ENCODE peak calls at places on chromosome 13, in four cellular contexts. One of them, this sample, is unnamed.

GRCh38 chr13:50909605-50910482 is at the start of gene RNASEH2B:
- DNase-seq in left ventricle myocardium inferior: peak
- DNase-seq in mucosa of descending colon: peak
- DNase-seq in astrocyte: peak
- DNase-seq in this sample: peak

GRCh38 chr13:105466376-105466775 is 1069.1 kb downstream of the EFNB2 start:
- DNase-seq in mucosa of descending colon: no peak
- DNase-seq in left ventricle myocardium inferior: no peak
- DNase-seq in astrocyte: no peak
- DNase-seq in this sample: no peak

GRCh38 chr13:111007209-111007608 is 92.3 kb upstream of the ANKRD10 start:
- DNase-seq in left ventricle myocardium inferior: no peak
- DNase-seq in astrocyte: no peak
- DNase-seq in mucosa of descending colon: no peak
- DNase-seq in this sample: no peak

GRCh38 chr13:50796463-50796862 is 47.0 kb downstream of the DLEU7 start:
- DNase-seq in mucosa of descending colon: no peak
- DNase-seq in left ventricle myocardium inferior: no peak
- DNase-seq in astrocyte: no peak
- DNase-seq in this sample: no peak

GRCh38 chr13:33509642-33510229 is 224.2 kb upstream of the STARD13 start:
- DNase-seq in astrocyte: peak
- DNase-seq in left ventricle myocardium inferior: peak
- DNase-seq in mucosa of descending colon: no peak
- DNase-seq in this sample: no peak

GRCh38 chr13:43303040-43303729 is 279.8 kb downstream of the DNAJC15 start:
- DNase-seq in astrocyte: peak
- DNase-seq in mucosa of descending colon: peak
- DNase-seq in left ventricle myocardium inferior: peak
- DNase-seq in this sample: peak

GRCh38 chr13:113607056-113607455 is 22.5 kb downstream of the TFDP1 start:
- DNase-seq in mucosa of descending colon: no peak
- DNase-seq in astrocyte: no peak
- DNase-seq in left ventricle myocardium inferior: no peak
- DNase-seq in this sample: no peak

GRCh38 chr13:90545070-90545840 is 802.2 kb upstream of the MIR17HG start:
- DNase-seq in mucosa of descending colon: no peak
- DNase-seq in left ventricle myocardium inferior: no peak
- DNase-seq in astrocyte: no peak
- DNase-seq in this sample: peak

GRCh38 chr13:73440296-73440895 is 381.6 kb downstream of the KLF5 start:
- DNase-seq in mucosa of descending colon: peak
- DNase-seq in astrocyte: no peak
- DNase-seq in left ventricle myocardium inferior: no peak
- DNase-seq in this sample: peak

GRCh38 chr13:32038353-32038752 is 6.8 kb downstream of the FRY start:
- DNase-seq in mucosa of descending colon: no peak
- DNase-seq in left ventricle myocardium inferior: no peak
- DNase-seq in astrocyte: no peak
- DNase-seq in this sample: no peak

GRCh38 chr13:104900186-104900817 is 1635.2 kb downstream of the EFNB2 start:
- DNase-seq in astrocyte: no peak
- DNase-seq in mucosa of descending colon: no peak
- DNase-seq in left ventricle myocardium inferior: no peak
- DNase-seq in this sample: peak

GRCh38 chr13:73698859-73699258 is 435.3 kb downstream of the KLF12 start:
- DNase-seq in astrocyte: peak
- DNase-seq in mucosa of descending colon: no peak
- DNase-seq in left ventricle myocardium inferior: no peak
- DNase-seq in this sample: peak

GRCh38 chr13:21852043-21852442 is 181.2 kb downstream of the FGF9 start:
- DNase-seq in astrocyte: no peak
- DNase-seq in left ventricle myocardium inferior: no peak
- DNase-seq in mucosa of descending colon: no peak
- DNase-seq in this sample: no peak

GRCh38 chr13:91813255-91813654 is 414.8 kb downstream of the GPC5 start:
- DNase-seq in left ventricle myocardium inferior: peak
- DNase-seq in mucosa of descending colon: no peak
- DNase-seq in astrocyte: no peak
- DNase-seq in this sample: no peak

GRCh38 chr13:86020350-86021002 is 221.3 kb upstream of the SLITRK6 start:
- DNase-seq in astrocyte: peak
- DNase-seq in left ventricle myocardium inferior: no peak
- DNase-seq in mucosa of descending colon: peak
- DNase-seq in this sample: peak

GRCh38 chr13:114002009-114002544 is 28.2 kb upstream of the C13orf46 start:
- DNase-seq in astrocyte: no peak
- DNase-seq in left ventricle myocardium inferior: no peak
- DNase-seq in mucosa of descending colon: peak
- DNase-seq in this sample: no peak

GRCh38 chr13:37134411-37135041 is 29.1 kb upstream of the CSNK1A1L start:
- DNase-seq in astrocyte: peak
- DNase-seq in left ventricle myocardium inferior: no peak
- DNase-seq in mucosa of descending colon: no peak
- DNase-seq in this sample: peak

GRCh38 chr13:20002766-20003165 is 44.2 kb downstream of the ZMYM2 start:
- DNase-seq in astrocyte: no peak
- DNase-seq in mucosa of descending colon: no peak
- DNase-seq in left ventricle myocardium inferior: no peak
- DNase-seq in this sample: no peak

GRCh38 chr13:71522976-71523517 is 344.0 kb downstream of the DACH1 start:
- DNase-seq in left ventricle myocardium inferior: no peak
- DNase-seq in astrocyte: no peak
- DNase-seq in mucosa of descending colon: no peak
- DNase-seq in this sample: no peak

GRCh38 chr13:83753912-83754624 is 128.2 kb downstream of the SLITRK1 start:
- DNase-seq in astrocyte: peak
- DNase-seq in left ventricle myocardium inferior: no peak
- DNase-seq in mucosa of descending colon: no peak
- DNase-seq in this sample: peak

GRCh38 chr13:112831801-112832200 is 137.2 kb upstream of the MCF2L start:
- DNase-seq in left ventricle myocardium inferior: no peak
- DNase-seq in astrocyte: no peak
- DNase-seq in mucosa of descending colon: no peak
- DNase-seq in this sample: no peak

GRCh38 chr13:33366469-33367062 is 81.0 kb upstream of the STARD13 start:
- DNase-seq in astrocyte: no peak
- DNase-seq in mucosa of descending colon: no peak
- DNase-seq in left ventricle myocardium inferior: no peak
- DNase-seq in this sample: no peak

GRCh38 chr13:22110368-22110767 is 439.5 kb downstream of the FGF9 start:
- DNase-seq in mucosa of descending colon: no peak
- DNase-seq in left ventricle myocardium inferior: no peak
- DNase-seq in astrocyte: no peak
- DNase-seq in this sample: no peak

GRCh38 chr13:76937416-76937815 is 10.9 kb upstream of the ACOD1 start:
- DNase-seq in astrocyte: peak
- DNase-seq in left ventricle myocardium inferior: no peak
- DNase-seq in mucosa of descending colon: no peak
- DNase-seq in this sample: peak

GRCh38 chr13:111513766-111514611 is 193.5 kb downstream of the TEX29 start:
- DNase-seq in left ventricle myocardium inferior: no peak
- DNase-seq in mucosa of descending colon: no peak
- DNase-seq in astrocyte: no peak
- DNase-seq in this sample: no peak

GRCh38 chr13:31476753-31477152 is 262.6 kb upstream of the RXFP2 start:
- DNase-seq in left ventricle myocardium inferior: no peak
- DNase-seq in astrocyte: peak
- DNase-seq in mucosa of descending colon: no peak
- DNase-seq in this sample: peak

GRCh38 chr13:19618925-19619324 is 14.5 kb upstream of the MPHOSPH8 start:
- DNase-seq in left ventricle myocardium inferior: no peak
- DNase-seq in astrocyte: no peak
- DNase-seq in mucosa of descending colon: peak
- DNase-seq in this sample: peak

DNA sequence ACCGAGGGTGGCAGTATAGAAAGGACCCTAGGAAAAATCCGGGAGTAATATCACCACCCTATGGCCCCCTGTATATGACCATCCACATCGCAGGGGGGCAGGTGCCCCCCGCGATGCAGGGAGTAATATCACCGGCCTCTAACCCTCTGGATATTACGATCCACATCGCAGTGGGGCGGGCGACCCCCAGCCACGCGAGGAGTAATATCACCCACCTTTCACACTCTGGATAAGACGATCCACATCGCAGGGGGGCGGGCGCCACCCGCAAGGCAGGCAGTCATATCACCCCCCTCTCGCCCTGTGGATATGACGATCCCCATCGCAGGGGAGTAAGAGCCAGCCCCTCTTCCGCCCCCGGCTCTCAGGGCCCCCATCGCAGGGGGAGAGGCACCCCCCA is 76.7 kb upstream of the RUBCNL start:
- DNase-seq in left ventricle myocardium inferior: no peak
- DNase-seq in astrocyte: no peak
- DNase-seq in mucosa of descending colon: no peak
- DNase-seq in this sample: no peak
- TF ChIP-seq CTCF in left ventricle myocardium inferior: no peak
- TF ChIP-seq CTCF in astrocyte: no peak
- TF ChIP-seq CTCF in mucosa of descending colon: no peak
- TF ChIP-seq CTCF in this sample: no peak

GRCh38 chr13:80341771-80342271 is 895 bp upstream of the SPRY2 start:
- DNase-seq in astrocyte: peak
- DNase-seq in left ventricle myocardium inferior: peak
- DNase-seq in mucosa of descending colon: peak
- DNase-seq in this sample: peak

GRCh38 chr13:80341098-80341701 is at the start of gene SPRY2:
- DNase-seq in left ventricle myocardium inferior: peak
- DNase-seq in astrocyte: peak
- DNase-seq in mucosa of descending colon: peak
- DNase-seq in this sample: peak

GRCh38 chr13:80339578-80339840 is 1.4 kb downstream of the SPRY2 start:
- DNase-seq in left ventricle myocardium inferior: no peak
- DNase-seq in astrocyte: peak
- DNase-seq in mucosa of descending colon: no peak
- DNase-seq in this sample: no peak

GRCh38 chr13:80339841-80340642 is 884 bp downstream of the SPRY2 start:
- DNase-seq in astrocyte: peak
- DNase-seq in mucosa of descending colon: peak
- DNase-seq in left ventricle myocardium inferior: peak
- DNase-seq in this sample: peak

DNA sequence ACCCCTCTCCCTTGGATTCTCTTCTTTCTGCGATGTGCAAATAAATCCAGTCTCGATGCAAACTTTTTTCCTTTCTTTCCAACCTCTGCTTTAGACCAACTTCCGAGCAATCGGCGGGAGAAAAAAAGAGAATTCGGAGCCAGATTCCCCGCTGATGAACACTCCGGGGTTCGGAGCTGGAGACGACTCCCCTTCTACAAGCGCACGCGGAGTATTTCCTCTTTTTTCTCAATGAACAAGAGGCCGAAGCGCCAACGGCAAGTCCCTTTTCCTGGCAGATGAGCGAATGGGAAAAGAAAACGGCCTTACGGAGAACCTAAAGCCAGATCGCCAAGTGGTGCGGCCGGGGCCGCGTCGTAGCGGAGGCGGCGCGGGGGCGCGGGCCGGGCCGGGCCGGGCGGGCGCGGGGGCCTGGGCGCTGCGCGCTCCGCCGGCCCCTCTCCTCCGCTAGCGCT is 256 bp downstream of the SPRY2 start:
- DNase-seq in astrocyte: peak
- DNase-seq in left ventricle myocardium inferior: no peak
- DNase-seq in mucosa of descending colon: no peak
- DNase-seq in this sample: peak
- H3K4me3 ChIP-seq in astrocyte: peak
- H3K4me3 ChIP-seq in left ventricle myocardium inferior: peak
- H3K4me3 ChIP-seq in mucosa of descending colon: peak
- H3K4me3 ChIP-seq in this sample: peak

GRCh38 chr13:95553614-95554385 is 1.3 kb downstream of the CLDN10 start:
- DNase-seq in mucosa of descending colon: no peak
- DNase-seq in astrocyte: no peak
- DNase-seq in left ventricle myocardium inferior: no peak
- DNase-seq in this sample: no peak

GRCh38 chr13:95552208-95552538 is 347 bp upstream of the CLDN10 start:
- DNase-seq in left ventricle myocardium inferior: no peak
- DNase-seq in mucosa of descending colon: no peak
- DNase-seq in astrocyte: no peak
- DNase-seq in this sample: no peak

GRCh38 chr13:95553271-95553588 is 710 bp downstream of the CLDN10 start:
- DNase-seq in mucosa of descending colon: no peak
- DNase-seq in left ventricle myocardium inferior: no peak
- DNase-seq in astrocyte: no peak
- DNase-seq in this sample: no peak

GRCh38 chr13:95556981-95557380 is 4.5 kb downstream of the CLDN10 start:
- DNase-seq in astrocyte: no peak
- DNase-seq in left ventricle myocardium inferior: no peak
- DNase-seq in mucosa of descending colon: no peak
- DNase-seq in this sample: no peak

DNA sequence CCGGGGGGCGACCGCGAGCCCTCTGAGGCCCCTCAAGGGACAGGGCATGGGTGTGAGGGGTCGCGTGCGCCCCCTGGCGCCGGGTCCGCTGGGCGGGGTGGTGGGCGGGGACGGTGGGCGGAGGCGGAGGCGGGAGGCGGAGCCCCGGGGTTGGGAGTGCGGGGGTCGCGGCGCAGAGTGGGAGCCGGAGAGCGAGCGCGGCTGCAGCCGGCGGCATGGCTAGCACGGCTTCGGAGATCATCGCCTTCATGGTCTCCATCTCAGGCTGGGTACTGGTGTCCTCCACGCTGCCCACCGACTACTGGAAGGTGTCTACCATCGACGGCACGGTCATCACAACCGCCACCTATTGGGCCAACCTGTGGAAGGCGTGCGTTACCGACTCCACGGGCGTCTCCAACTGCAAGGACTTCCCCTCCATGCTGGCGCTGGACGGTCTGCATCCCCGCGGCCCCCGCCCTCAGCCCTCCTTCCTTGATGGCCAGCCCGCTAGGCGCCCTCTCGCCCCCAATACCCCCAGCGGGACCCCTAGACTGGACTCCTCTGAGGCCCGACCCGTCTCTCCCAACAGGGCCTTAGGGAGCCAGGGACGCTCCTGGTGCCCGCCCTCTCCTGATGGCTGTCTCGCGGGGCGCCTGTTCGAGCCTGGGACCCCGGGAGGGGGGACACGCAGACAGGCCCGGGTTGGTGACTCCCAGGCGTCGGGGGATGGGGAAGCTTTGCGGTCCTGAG is at the start of gene CLDN10:
- DNase-seq in astrocyte: no peak
- DNase-seq in mucosa of descending colon: no peak
- DNase-seq in left ventricle myocardium inferior: no peak
- DNase-seq in this sample: no peak
- TF ChIP-seq CTCF in astrocyte: no peak
- TF ChIP-seq CTCF in mucosa of descending colon: no peak
- TF ChIP-seq CTCF in left ventricle myocardium inferior: peak
- TF ChIP-seq CTCF in this sample: no peak

GRCh38 chr13:47334173-47334572 is 437.3 kb upstream of the HTR2A start:
- DNase-seq in mucosa of descending colon: peak
- DNase-seq in left ventricle myocardium inferior: no peak
- DNase-seq in astrocyte: peak
- DNase-seq in this sample: peak

GRCh38 chr13:47332149-47332548 is 435.3 kb upstream of the HTR2A start:
- DNase-seq in left ventricle myocardium inferior: no peak
- DNase-seq in mucosa of descending colon: no peak
- DNase-seq in astrocyte: peak
- DNase-seq in this sample: peak

GRCh38 chr13:47327856-47328255 is 431.0 kb upstream of the HTR2A start:
- DNase-seq in astrocyte: peak
- DNase-seq in left ventricle myocardium inferior: no peak
- DNase-seq in mucosa of descending colon: no peak
- DNase-seq in this sample: no peak

GRCh38 chr13:47326061-47326460 is 429.2 kb upstream of the HTR2A start:
- DNase-seq in left ventricle myocardium inferior: no peak
- DNase-seq in mucosa of descending colon: no peak
- DNase-seq in astrocyte: peak
- DNase-seq in this sample: no peak

GRCh38 chr13:47330031-47330430 is 433.2 kb upstream of the HTR2A start:
- DNase-seq in mucosa of descending colon: no peak
- DNase-seq in astrocyte: no peak
- DNase-seq in left ventricle myocardium inferior: no peak
- DNase-seq in this sample: no peak
- H3K4me3 ChIP-seq in mucosa of descending colon: no peak
- H3K4me3 ChIP-seq in astrocyte: no peak
- H3K4me3 ChIP-seq in left ventricle myocardium inferior: no peak
- H3K4me3 ChIP-seq in this sample: no peak

This sample was measured in choroid plexus epithelial cell.